ENCODE peak calls at places on chromosomes 2 and 18, in eight cellular contexts. One of them, this sample, is unnamed.
A peak's percentile ranks its signal among the peaks of the same experiment; 100 is the strongest.

GRCh38 chr2:19351914-19352697 is 6.3 kb downstream of the OSR1 start:
- DNase-seq in stimulated activated CD4-positive, alpha-beta T cell treated with anti-CD3 and anti-CD28 coated beads, Interleukin-15, amount 100 ng/mL, for 1 hour: no peak
- DNase-seq in NK-92 treated with Interleukin-12 subunit alpha and Interleukin-12 subunit beta, amount 100 ng/mL, for 24 hours: no peak
- DNase-seq in NCI-H1092: no peak
- DNase-seq in aorta: peak; percentile 78
- DNase-seq in choroid plexus epithelial cell: no peak
- DNase-seq in heart right ventricle: no peak
- DNase-seq in C1 segment of cervical spinal cord: no peak
- DNase-seq in this sample: peak; percentile 51

GRCh38 chr18:59656488-59656887 is 40.7 kb downstream of the CCBE1 start:
- DNase-seq in stimulated activated CD4-positive, alpha-beta T cell treated with anti-CD3 and anti-CD28 coated beads, Interleukin-15, amount 100 ng/mL, for 1 hour: no peak
- DNase-seq in NK-92 treated with Interleukin-12 subunit alpha and Interleukin-12 subunit beta, amount 100 ng/mL, for 24 hours: no peak
- DNase-seq in NCI-H1092: no peak
- DNase-seq in aorta: no peak
- DNase-seq in choroid plexus epithelial cell: no peak
- DNase-seq in heart right ventricle: no peak
- DNase-seq in C1 segment of cervical spinal cord: no peak
- DNase-seq in this sample: no peak

GRCh38 chr2:183248866-183249567 is 124.8 kb downstream of the NUP35 start:
- DNase-seq in stimulated activated CD4-positive, alpha-beta T cell treated with anti-CD3 and anti-CD28 coated beads, Interleukin-15, amount 100 ng/mL, for 1 hour: no peak
- DNase-seq in NK-92 treated with Interleukin-12 subunit alpha and Interleukin-12 subunit beta, amount 100 ng/mL, for 24 hours: no peak
- DNase-seq in NCI-H1092: no peak
- DNase-seq in aorta: no peak
- DNase-seq in choroid plexus epithelial cell: peak; percentile 61
- DNase-seq in heart right ventricle: no peak
- DNase-seq in C1 segment of cervical spinal cord: no peak
- DNase-seq in this sample: no peak

GRCh38 chr2:83695037-83695436 is 764.0 kb downstream of the SUCLG1 start:
- DNase-seq in stimulated activated CD4-positive, alpha-beta T cell treated with anti-CD3 and anti-CD28 coated beads, Interleukin-15, amount 100 ng/mL, for 1 hour: no peak
- DNase-seq in NK-92 treated with Interleukin-12 subunit alpha and Interleukin-12 subunit beta, amount 100 ng/mL, for 24 hours: no peak
- DNase-seq in NCI-H1092: no peak
- DNase-seq in aorta: no peak
- DNase-seq in choroid plexus epithelial cell: no peak
- DNase-seq in heart right ventricle: no peak
- DNase-seq in C1 segment of cervical spinal cord: no peak
- DNase-seq in this sample: no peak

GRCh38 chr2:232348936-232349335 is 29.6 kb upstream of the ALPP start:
- DNase-seq in stimulated activated CD4-positive, alpha-beta T cell treated with anti-CD3 and anti-CD28 coated beads, Interleukin-15, amount 100 ng/mL, for 1 hour: no peak
- DNase-seq in NK-92 treated with Interleukin-12 subunit alpha and Interleukin-12 subunit beta, amount 100 ng/mL, for 24 hours: no peak
- DNase-seq in NCI-H1092: no peak
- DNase-seq in aorta: peak; percentile 51
- DNase-seq in choroid plexus epithelial cell: no peak
- DNase-seq in heart right ventricle: no peak
- DNase-seq in C1 segment of cervical spinal cord: no peak
- DNase-seq in this sample: peak; percentile 38

GRCh38 chr2:24830351-24830750 is 37.1 kb downstream of the CENPO start:
- DNase-seq in stimulated activated CD4-positive, alpha-beta T cell treated with anti-CD3 and anti-CD28 coated beads, Interleukin-15, amount 100 ng/mL, for 1 hour: no peak
- DNase-seq in NK-92 treated with Interleukin-12 subunit alpha and Interleukin-12 subunit beta, amount 100 ng/mL, for 24 hours: no peak
- DNase-seq in NCI-H1092: no peak
- DNase-seq in aorta: no peak
- DNase-seq in choroid plexus epithelial cell: peak; percentile 73
- DNase-seq in heart right ventricle: no peak
- DNase-seq in C1 segment of cervical spinal cord: no peak
- DNase-seq in this sample: no peak

GRCh38 chr18:28039078-28039477 is 137.9 kb downstream of the CDH2 start:
- DNase-seq in stimulated activated CD4-positive, alpha-beta T cell treated with anti-CD3 and anti-CD28 coated beads, Interleukin-15, amount 100 ng/mL, for 1 hour: no peak
- DNase-seq in NK-92 treated with Interleukin-12 subunit alpha and Interleukin-12 subunit beta, amount 100 ng/mL, for 24 hours: no peak
- DNase-seq in NCI-H1092: no peak
- DNase-seq in aorta: no peak
- DNase-seq in choroid plexus epithelial cell: peak; percentile 63
- DNase-seq in heart right ventricle: no peak
- DNase-seq in C1 segment of cervical spinal cord: no peak
- DNase-seq in this sample: no peak

GRCh38 chr2:207632575-207633492 is 7.6 kb upstream of the METTL21A start:
- DNase-seq in stimulated activated CD4-positive, alpha-beta T cell treated with anti-CD3 and anti-CD28 coated beads, Interleukin-15, amount 100 ng/mL, for 1 hour: no peak
- DNase-seq in NK-92 treated with Interleukin-12 subunit alpha and Interleukin-12 subunit beta, amount 100 ng/mL, for 24 hours: peak; percentile 38
- DNase-seq in NCI-H1092: no peak
- DNase-seq in aorta: no peak
- DNase-seq in choroid plexus epithelial cell: peak; percentile 55
- DNase-seq in heart right ventricle: no peak
- DNase-seq in C1 segment of cervical spinal cord: no peak
- DNase-seq in this sample: no peak

GRCh38 chr2:69995511-69995910 is 34.1 kb upstream of the ASPRV1 start:
- DNase-seq in stimulated activated CD4-positive, alpha-beta T cell treated with anti-CD3 and anti-CD28 coated beads, Interleukin-15, amount 100 ng/mL, for 1 hour: no peak
- DNase-seq in NK-92 treated with Interleukin-12 subunit alpha and Interleukin-12 subunit beta, amount 100 ng/mL, for 24 hours: no peak
- DNase-seq in NCI-H1092: no peak
- DNase-seq in aorta: peak; percentile 17
- DNase-seq in choroid plexus epithelial cell: no peak
- DNase-seq in heart right ventricle: no peak
- DNase-seq in C1 segment of cervical spinal cord: no peak
- DNase-seq in this sample: no peak

GRCh38 chr18:76847926-76848325 is 25.6 kb downstream of the ZNF236 start:
- DNase-seq in stimulated activated CD4-positive, alpha-beta T cell treated with anti-CD3 and anti-CD28 coated beads, Interleukin-15, amount 100 ng/mL, for 1 hour: no peak
- DNase-seq in NK-92 treated with Interleukin-12 subunit alpha and Interleukin-12 subunit beta, amount 100 ng/mL, for 24 hours: no peak
- DNase-seq in NCI-H1092: no peak
- DNase-seq in aorta: no peak
- DNase-seq in choroid plexus epithelial cell: no peak
- DNase-seq in heart right ventricle: no peak
- DNase-seq in C1 segment of cervical spinal cord: no peak
- DNase-seq in this sample: no peak

GRCh38 chr2:47429795-47430194 is 26.8 kb downstream of the MSH2 start:
- DNase-seq in stimulated activated CD4-positive, alpha-beta T cell treated with anti-CD3 and anti-CD28 coated beads, Interleukin-15, amount 100 ng/mL, for 1 hour: no peak
- DNase-seq in NK-92 treated with Interleukin-12 subunit alpha and Interleukin-12 subunit beta, amount 100 ng/mL, for 24 hours: no peak
- DNase-seq in NCI-H1092: no peak
- DNase-seq in aorta: no peak
- DNase-seq in choroid plexus epithelial cell: peak; percentile 58
- DNase-seq in heart right ventricle: no peak
- DNase-seq in C1 segment of cervical spinal cord: no peak
- DNase-seq in this sample: no peak

GRCh38 chr18:48632676-48633257 is 93.9 kb downstream of the CTIF start:
- DNase-seq in stimulated activated CD4-positive, alpha-beta T cell treated with anti-CD3 and anti-CD28 coated beads, Interleukin-15, amount 100 ng/mL, for 1 hour: no peak
- DNase-seq in NK-92 treated with Interleukin-12 subunit alpha and Interleukin-12 subunit beta, amount 100 ng/mL, for 24 hours: no peak
- DNase-seq in NCI-H1092: no peak
- DNase-seq in aorta: no peak
- DNase-seq in choroid plexus epithelial cell: no peak
- DNase-seq in heart right ventricle: no peak
- DNase-seq in C1 segment of cervical spinal cord: no peak
- DNase-seq in this sample: no peak

GRCh38 chr18:51339866-51340265 is 142.4 kb upstream of the MEX3C start:
- DNase-seq in stimulated activated CD4-positive, alpha-beta T cell treated with anti-CD3 and anti-CD28 coated beads, Interleukin-15, amount 100 ng/mL, for 1 hour: no peak
- DNase-seq in NK-92 treated with Interleukin-12 subunit alpha and Interleukin-12 subunit beta, amount 100 ng/mL, for 24 hours: no peak
- DNase-seq in NCI-H1092: no peak
- DNase-seq in aorta: no peak
- DNase-seq in choroid plexus epithelial cell: peak; percentile 74
- DNase-seq in heart right ventricle: no peak
- DNase-seq in C1 segment of cervical spinal cord: no peak
- DNase-seq in this sample: no peak

GRCh38 chr2:61065706-61066688 is at the start of gene SANBR:
- DNase-seq in stimulated activated CD4-positive, alpha-beta T cell treated with anti-CD3 and anti-CD28 coated beads, Interleukin-15, amount 100 ng/mL, for 1 hour: peak; percentile 78
- DNase-seq in NK-92 treated with Interleukin-12 subunit alpha and Interleukin-12 subunit beta, amount 100 ng/mL, for 24 hours: peak; percentile 56
- DNase-seq in NCI-H1092: peak; percentile 68
- DNase-seq in aorta: peak; percentile 94
- DNase-seq in choroid plexus epithelial cell: peak; percentile 77
- DNase-seq in heart right ventricle: peak; percentile 85
- DNase-seq in C1 segment of cervical spinal cord: peak; percentile 60
- DNase-seq in this sample: peak; percentile 93

GRCh38 chr2:234958311-234958710 is 6.5 kb downstream of the SH3BP4 start:
- DNase-seq in stimulated activated CD4-positive, alpha-beta T cell treated with anti-CD3 and anti-CD28 coated beads, Interleukin-15, amount 100 ng/mL, for 1 hour: no peak
- DNase-seq in NK-92 treated with Interleukin-12 subunit alpha and Interleukin-12 subunit beta, amount 100 ng/mL, for 24 hours: no peak
- DNase-seq in NCI-H1092: no peak
- DNase-seq in aorta: no peak
- DNase-seq in choroid plexus epithelial cell: no peak
- DNase-seq in heart right ventricle: no peak
- DNase-seq in C1 segment of cervical spinal cord: no peak
- DNase-seq in this sample: no peak

GRCh38 chr2:27809761-27810241 is 38.3 kb downstream of the MRPL33 start:
- DNase-seq in stimulated activated CD4-positive, alpha-beta T cell treated with anti-CD3 and anti-CD28 coated beads, Interleukin-15, amount 100 ng/mL, for 1 hour: no peak
- DNase-seq in NK-92 treated with Interleukin-12 subunit alpha and Interleukin-12 subunit beta, amount 100 ng/mL, for 24 hours: no peak
- DNase-seq in NCI-H1092: no peak
- DNase-seq in aorta: no peak
- DNase-seq in choroid plexus epithelial cell: peak; percentile 63
- DNase-seq in heart right ventricle: no peak
- DNase-seq in C1 segment of cervical spinal cord: no peak
- DNase-seq in this sample: no peak

GRCh38 chr2:16407358-16407757 is 258.3 kb downstream of the CYRIA start:
- DNase-seq in stimulated activated CD4-positive, alpha-beta T cell treated with anti-CD3 and anti-CD28 coated beads, Interleukin-15, amount 100 ng/mL, for 1 hour: no peak
- DNase-seq in NK-92 treated with Interleukin-12 subunit alpha and Interleukin-12 subunit beta, amount 100 ng/mL, for 24 hours: no peak
- DNase-seq in NCI-H1092: no peak
- DNase-seq in aorta: no peak
- DNase-seq in choroid plexus epithelial cell: no peak
- DNase-seq in heart right ventricle: peak; percentile 65
- DNase-seq in C1 segment of cervical spinal cord: no peak
- DNase-seq in this sample: peak; percentile 52

GRCh38 chr2:196143641-196144236 is 27.6 kb downstream of the STK17B start:
- DNase-seq in stimulated activated CD4-positive, alpha-beta T cell treated with anti-CD3 and anti-CD28 coated beads, Interleukin-15, amount 100 ng/mL, for 1 hour: no peak
- DNase-seq in NK-92 treated with Interleukin-12 subunit alpha and Interleukin-12 subunit beta, amount 100 ng/mL, for 24 hours: no peak
- DNase-seq in NCI-H1092: no peak
- DNase-seq in aorta: no peak
- DNase-seq in choroid plexus epithelial cell: no peak
- DNase-seq in heart right ventricle: no peak
- DNase-seq in C1 segment of cervical spinal cord: no peak
- DNase-seq in this sample: no peak

GRCh38 chr18:79918089-79919011 is 33.1 kb downstream of the SLC66A2 start:
- DNase-seq in stimulated activated CD4-positive, alpha-beta T cell treated with anti-CD3 and anti-CD28 coated beads, Interleukin-15, amount 100 ng/mL, for 1 hour: no peak
- DNase-seq in NK-92 treated with Interleukin-12 subunit alpha and Interleukin-12 subunit beta, amount 100 ng/mL, for 24 hours: no peak
- DNase-seq in NCI-H1092: no peak
- DNase-seq in aorta: peak; percentile 66
- DNase-seq in choroid plexus epithelial cell: no peak
- DNase-seq in heart right ventricle: no peak
- DNase-seq in C1 segment of cervical spinal cord: no peak
- DNase-seq in this sample: peak; percentile 20

GRCh38 chr18:26017929-26018328 is 72.5 kb downstream of the SS18 start:
- DNase-seq in stimulated activated CD4-positive, alpha-beta T cell treated with anti-CD3 and anti-CD28 coated beads, Interleukin-15, amount 100 ng/mL, for 1 hour: no peak
- DNase-seq in NK-92 treated with Interleukin-12 subunit alpha and Interleukin-12 subunit beta, amount 100 ng/mL, for 24 hours: no peak
- DNase-seq in NCI-H1092: no peak
- DNase-seq in aorta: no peak
- DNase-seq in choroid plexus epithelial cell: peak; percentile 21
- DNase-seq in heart right ventricle: no peak
- DNase-seq in C1 segment of cervical spinal cord: no peak
- DNase-seq in this sample: no peak

GRCh38 chr2:25243995-25244394 is 75.6 kb upstream of the POMC start:
- DNase-seq in stimulated activated CD4-positive, alpha-beta T cell treated with anti-CD3 and anti-CD28 coated beads, Interleukin-15, amount 100 ng/mL, for 1 hour: no peak
- DNase-seq in NK-92 treated with Interleukin-12 subunit alpha and Interleukin-12 subunit beta, amount 100 ng/mL, for 24 hours: no peak
- DNase-seq in NCI-H1092: no peak
- DNase-seq in aorta: no peak
- DNase-seq in choroid plexus epithelial cell: no peak
- DNase-seq in heart right ventricle: no peak
- DNase-seq in C1 segment of cervical spinal cord: no peak
- DNase-seq in this sample: no peak

GRCh38 chr2:128086244-128086643 is 4.8 kb upstream of the UGGT1 start:
- DNase-seq in stimulated activated CD4-positive, alpha-beta T cell treated with anti-CD3 and anti-CD28 coated beads, Interleukin-15, amount 100 ng/mL, for 1 hour: no peak
- DNase-seq in NK-92 treated with Interleukin-12 subunit alpha and Interleukin-12 subunit beta, amount 100 ng/mL, for 24 hours: no peak
- DNase-seq in NCI-H1092: no peak
- DNase-seq in aorta: no peak
- DNase-seq in choroid plexus epithelial cell: no peak
- DNase-seq in heart right ventricle: no peak
- DNase-seq in C1 segment of cervical spinal cord: no peak
- DNase-seq in this sample: no peak

GRCh38 chr2:110153416-110153815 is 37.8 kb upstream of the MALL start:
- DNase-seq in stimulated activated CD4-positive, alpha-beta T cell treated with anti-CD3 and anti-CD28 coated beads, Interleukin-15, amount 100 ng/mL, for 1 hour: no peak
- DNase-seq in NK-92 treated with Interleukin-12 subunit alpha and Interleukin-12 subunit beta, amount 100 ng/mL, for 24 hours: no peak
- DNase-seq in NCI-H1092: no peak
- DNase-seq in aorta: no peak
- DNase-seq in choroid plexus epithelial cell: no peak
- DNase-seq in heart right ventricle: no peak
- DNase-seq in C1 segment of cervical spinal cord: no peak
- DNase-seq in this sample: no peak

GRCh38 chr2:145644820-145645302 is 1124.9 kb upstream of the ZEB2 start:
- DNase-seq in stimulated activated CD4-positive, alpha-beta T cell treated with anti-CD3 and anti-CD28 coated beads, Interleukin-15, amount 100 ng/mL, for 1 hour: no peak
- DNase-seq in NK-92 treated with Interleukin-12 subunit alpha and Interleukin-12 subunit beta, amount 100 ng/mL, for 24 hours: no peak
- DNase-seq in NCI-H1092: no peak
- DNase-seq in aorta: no peak
- DNase-seq in choroid plexus epithelial cell: no peak
- DNase-seq in heart right ventricle: no peak
- DNase-seq in C1 segment of cervical spinal cord: no peak
- DNase-seq in this sample: no peak

GRCh38 chr2:239290618-239291504 is 110.0 kb downstream of the HDAC4 start:
- DNase-seq in stimulated activated CD4-positive, alpha-beta T cell treated with anti-CD3 and anti-CD28 coated beads, Interleukin-15, amount 100 ng/mL, for 1 hour: no peak
- DNase-seq in NK-92 treated with Interleukin-12 subunit alpha and Interleukin-12 subunit beta, amount 100 ng/mL, for 24 hours: no peak
- DNase-seq in NCI-H1092: no peak
- DNase-seq in aorta: peak; percentile 84
- DNase-seq in choroid plexus epithelial cell: no peak
- DNase-seq in heart right ventricle: no peak
- DNase-seq in C1 segment of cervical spinal cord: peak; percentile 51
- DNase-seq in this sample: peak; percentile 82

GRCh38 chr2:110678457-110679336 is 834 bp upstream of the BUB1 start:
- DNase-seq in stimulated activated CD4-positive, alpha-beta T cell treated with anti-CD3 and anti-CD28 coated beads, Interleukin-15, amount 100 ng/mL, for 1 hour: no peak
- DNase-seq in NK-92 treated with Interleukin-12 subunit alpha and Interleukin-12 subunit beta, amount 100 ng/mL, for 24 hours: peak; percentile 54
- DNase-seq in NCI-H1092: peak; percentile 18
- DNase-seq in aorta: no peak
- DNase-seq in choroid plexus epithelial cell: peak; percentile 39
- DNase-seq in heart right ventricle: no peak
- DNase-seq in C1 segment of cervical spinal cord: peak; percentile 56
- DNase-seq in this sample: peak; percentile 41

GRCh38 chr18:3442894-3443293 is 7.1 kb upstream of the TGIF1 start:
- DNase-seq in stimulated activated CD4-positive, alpha-beta T cell treated with anti-CD3 and anti-CD28 coated beads, Interleukin-15, amount 100 ng/mL, for 1 hour: no peak
- DNase-seq in NK-92 treated with Interleukin-12 subunit alpha and Interleukin-12 subunit beta, amount 100 ng/mL, for 24 hours: no peak
- DNase-seq in NCI-H1092: no peak
- DNase-seq in aorta: no peak
- DNase-seq in choroid plexus epithelial cell: no peak
- DNase-seq in heart right ventricle: no peak
- DNase-seq in C1 segment of cervical spinal cord: no peak
- DNase-seq in this sample: no peak

GRCh38 chr2:33672896-33673295 is 73.8 kb upstream of the FAM98A start:
- DNase-seq in stimulated activated CD4-positive, alpha-beta T cell treated with anti-CD3 and anti-CD28 coated beads, Interleukin-15, amount 100 ng/mL, for 1 hour: no peak
- DNase-seq in NK-92 treated with Interleukin-12 subunit alpha and Interleukin-12 subunit beta, amount 100 ng/mL, for 24 hours: no peak
- DNase-seq in NCI-H1092: no peak
- DNase-seq in aorta: no peak
- DNase-seq in choroid plexus epithelial cell: no peak
- DNase-seq in heart right ventricle: no peak
- DNase-seq in C1 segment of cervical spinal cord: no peak
- DNase-seq in this sample: no peak

GRCh38 chr2:15890936-15891905 is 49.1 kb upstream of the MYCN start:
- DNase-seq in stimulated activated CD4-positive, alpha-beta T cell treated with anti-CD3 and anti-CD28 coated beads, Interleukin-15, amount 100 ng/mL, for 1 hour: no peak
- DNase-seq in NK-92 treated with Interleukin-12 subunit alpha and Interleukin-12 subunit beta, amount 100 ng/mL, for 24 hours: no peak
- DNase-seq in NCI-H1092: no peak
- DNase-seq in aorta: no peak
- DNase-seq in choroid plexus epithelial cell: peak; percentile 2
- DNase-seq in heart right ventricle: no peak
- DNase-seq in C1 segment of cervical spinal cord: no peak
- DNase-seq in this sample: peak; percentile 29

GRCh38 chr18:50631831-50632285 is 72.0 kb downstream of the MAPK4 start:
- DNase-seq in stimulated activated CD4-positive, alpha-beta T cell treated with anti-CD3 and anti-CD28 coated beads, Interleukin-15, amount 100 ng/mL, for 1 hour: no peak
- DNase-seq in NK-92 treated with Interleukin-12 subunit alpha and Interleukin-12 subunit beta, amount 100 ng/mL, for 24 hours: no peak
- DNase-seq in NCI-H1092: no peak
- DNase-seq in aorta: no peak
- DNase-seq in choroid plexus epithelial cell: peak; percentile 8
- DNase-seq in heart right ventricle: no peak
- DNase-seq in C1 segment of cervical spinal cord: no peak
- DNase-seq in this sample: no peak

GRCh38 chr18:32956591-32957310 is 183.9 kb upstream of the KLHL14 start:
- DNase-seq in stimulated activated CD4-positive, alpha-beta T cell treated with anti-CD3 and anti-CD28 coated beads, Interleukin-15, amount 100 ng/mL, for 1 hour: no peak
- DNase-seq in NK-92 treated with Interleukin-12 subunit alpha and Interleukin-12 subunit beta, amount 100 ng/mL, for 24 hours: no peak
- DNase-seq in NCI-H1092: no peak
- DNase-seq in aorta: no peak
- DNase-seq in choroid plexus epithelial cell: peak; percentile 91
- DNase-seq in heart right ventricle: no peak
- DNase-seq in C1 segment of cervical spinal cord: no peak
- DNase-seq in this sample: no peak

GRCh38 chr2:65710779-65711295 is 278.4 kb upstream of the SPRED2 start:
- DNase-seq in stimulated activated CD4-positive, alpha-beta T cell treated with anti-CD3 and anti-CD28 coated beads, Interleukin-15, amount 100 ng/mL, for 1 hour: no peak
- DNase-seq in NK-92 treated with Interleukin-12 subunit alpha and Interleukin-12 subunit beta, amount 100 ng/mL, for 24 hours: no peak
- DNase-seq in NCI-H1092: no peak
- DNase-seq in aorta: no peak
- DNase-seq in choroid plexus epithelial cell: peak; percentile 55
- DNase-seq in heart right ventricle: no peak
- DNase-seq in C1 segment of cervical spinal cord: no peak
- DNase-seq in this sample: no peak

GRCh38 chr2:120233292-120233691 is 10.1 kb upstream of the TMEM185B start:
- DNase-seq in stimulated activated CD4-positive, alpha-beta T cell treated with anti-CD3 and anti-CD28 coated beads, Interleukin-15, amount 100 ng/mL, for 1 hour: no peak
- DNase-seq in NK-92 treated with Interleukin-12 subunit alpha and Interleukin-12 subunit beta, amount 100 ng/mL, for 24 hours: no peak
- DNase-seq in NCI-H1092: no peak
- DNase-seq in aorta: no peak
- DNase-seq in choroid plexus epithelial cell: no peak
- DNase-seq in heart right ventricle: no peak
- DNase-seq in C1 segment of cervical spinal cord: no peak
- DNase-seq in this sample: no peak

GRCh38 chr2:168449419-168449818 is 6.7 kb upstream of the CERS6 start:
- DNase-seq in stimulated activated CD4-positive, alpha-beta T cell treated with anti-CD3 and anti-CD28 coated beads, Interleukin-15, amount 100 ng/mL, for 1 hour: no peak
- DNase-seq in NK-92 treated with Interleukin-12 subunit alpha and Interleukin-12 subunit beta, amount 100 ng/mL, for 24 hours: no peak
- DNase-seq in NCI-H1092: no peak
- DNase-seq in aorta: no peak
- DNase-seq in choroid plexus epithelial cell: peak; percentile 89
- DNase-seq in heart right ventricle: no peak
- DNase-seq in C1 segment of cervical spinal cord: no peak
- DNase-seq in this sample: no peak